ENCODE peak calls at places on chromosome X, in six cellular contexts. X is fibroblast of pulmonary artery, R is sigmoid colon, G is uterus, S is progenitor cell of endocrine pancreas, Y is foreskin keratinocyte. Z is an unnamed sample.

GRCh38 chrX:71533850-71534515 is 1.1 kb downstream of the OGT start:
- DNase-seq in X (peak), R (no peak), G (peak), S (no peak), Y (peak), Z (peak)

GRCh38 chrX:107849747-107850478 is 24.2 kb downstream of the MID2 start:
- DNase-seq in X (no peak), R (no peak), G (no peak), S (no peak), Y (no peak), Z (peak)

GRCh38 chrX:3066555-3066954 is 25.3 kb downstream of the ARSF start:
- DNase-seq in X (peak), R (no peak), G (no peak), S (no peak), Y (peak), Z (no peak)

GRCh38 chrX:44873415-44874270 is 655 bp downstream of the KDM6A start:
- DNase-seq in X (peak), R (peak), G (peak), S (peak), Y (peak), Z (peak)

GRCh38 chrX:131987252-131987651 is 35.9 kb upstream of the STK26 start:
- DNase-seq in X (peak), R (no peak), G (no peak), S (no peak), Y (no peak), Z (no peak)

GRCh38 chrX:84175943-84176342 is 12.1 kb downstream of the RPS6KA6 start:
- DNase-seq in X (no peak), R (no peak), G (no peak), S (no peak), Y (no peak), Z (no peak)

GRCh38 chrX:53280703-53281320 is 572 bp downstream of the IQSEC2 start:
- DNase-seq in X (peak), R (peak), G (peak), S (no peak), Y (peak), Z (no peak)

GRCh38 chrX:54529166-54529558 is 857 bp upstream of the GNL3L start:
- DNase-seq in X (no peak), R (no peak), G (no peak), S (no peak), Y (no peak), Z (no peak)

GRCh38 chrX:120145295-120145925 is 13.0 kb upstream of the RHOXF2 start:
- DNase-seq in X (no peak), R (no peak), G (no peak), S (no peak), Y (no peak), Z (no peak)

GRCh38 chrX:132373610-132374009 is 115.2 kb downstream of the MBNL3 start:
- DNase-seq in X (no peak), R (no peak), G (no peak), S (no peak), Y (no peak), Z (no peak)

GRCh38 chrX:15675490-15675921 is 10.9 kb upstream of the CLTRN start:
- DNase-seq in X (no peak), R (peak), G (no peak), S (peak), Y (no peak), Z (peak)

GRCh38 chrX:40107291-40108083 is 9.7 kb upstream of the BCOR start:
- DNase-seq in X (no peak), R (peak), G (peak), S (peak), Y (no peak), Z (no peak)

GRCh38 chrX:130030826-130031225 is 48.4 kb downstream of the BCORL1 start:
- DNase-seq in X (no peak), R (no peak), G (no peak), S (no peak), Y (no peak), Z (no peak)

GRCh38 chrX:41144873-41145272 is 59.6 kb downstream of the USP9X start:
- DNase-seq in X (no peak), R (no peak), G (no peak), S (no peak), Y (no peak), Z (no peak)

GRCh38 chrX:41142130-41142529 is 56.9 kb downstream of the USP9X start:
- DNase-seq in X (no peak), R (no peak), G (no peak), S (no peak), Y (no peak), Z (no peak)

GRCh38 chrX:41148553-41148952 is 63.3 kb downstream of the USP9X start:
- DNase-seq in X (peak), R (no peak), G (no peak), S (no peak), Y (peak), Z (no peak)

GRCh38 chrX:41150043-41150442 is 64.8 kb downstream of the USP9X start:
- DNase-seq in X (no peak), R (no peak), G (no peak), S (no peak), Y (no peak), Z (no peak)

DNA sequence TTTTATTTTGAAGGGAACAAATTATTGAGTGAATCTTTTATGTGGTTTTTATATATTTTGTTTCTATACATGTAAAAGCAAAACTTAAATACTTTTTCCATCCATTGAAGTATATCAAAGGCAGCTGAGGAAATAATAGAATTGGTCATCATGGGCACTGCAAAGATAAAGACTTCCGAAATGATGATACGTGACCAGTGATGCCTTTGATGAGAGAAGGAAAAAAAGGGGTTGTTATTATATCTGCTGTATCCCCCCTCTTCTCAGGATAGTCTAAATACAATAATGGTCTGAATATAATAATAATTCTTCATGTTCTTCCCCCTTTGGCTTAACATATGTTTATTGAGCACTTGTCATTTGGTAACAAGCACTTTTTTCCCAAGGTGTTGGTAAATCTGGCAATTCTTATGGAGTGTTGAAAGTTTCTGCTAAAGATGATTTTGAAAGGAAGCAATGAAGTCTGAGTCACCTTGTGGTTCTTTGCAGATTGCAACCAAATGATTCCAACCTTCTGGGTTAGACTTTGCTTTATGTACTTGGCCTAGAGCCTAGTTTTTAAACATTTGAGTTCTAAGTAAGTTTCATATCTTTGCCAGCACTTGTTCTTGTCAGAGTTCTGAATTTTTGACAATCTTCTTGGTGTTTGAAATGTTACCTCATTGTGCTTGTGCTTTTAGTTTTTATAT is 60.8 kb downstream of the USP9X start:
- DNase-seq in X (peak), R (no peak), G (no peak), S (no peak), Y (peak), Z (no peak)
- TF ChIP-seq CTCF in X (peak), R (no peak), G (no peak), S (no peak), Y (no peak), Z (no peak)

DNA sequence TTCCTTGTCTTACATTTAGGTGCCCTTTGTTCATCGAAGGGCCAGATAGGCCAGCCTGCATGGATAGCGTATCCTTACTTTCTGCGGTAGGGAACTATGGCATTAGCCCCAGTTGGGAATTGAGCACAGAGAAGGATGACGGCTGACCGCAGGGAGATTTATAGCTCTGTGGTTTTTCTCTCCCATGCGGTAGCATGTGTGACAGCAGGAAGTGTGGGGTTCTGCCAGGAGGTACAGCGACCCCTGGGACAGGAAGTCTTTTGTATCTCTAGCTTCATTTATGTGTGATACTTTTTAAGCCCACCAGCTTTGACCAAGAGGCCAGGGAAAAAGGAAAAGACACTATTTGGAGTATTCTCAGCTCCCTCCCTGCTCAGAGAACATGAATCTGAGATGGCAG is 33.1 kb downstream of the GAB3 start:
- DNase-seq in X (peak), R (no peak), G (no peak), S (no peak), Y (no peak), Z (no peak)
- TF ChIP-seq CTCF in X (no peak), R (no peak), G (no peak), S (no peak), Y (no peak), Z (no peak)

DNA sequence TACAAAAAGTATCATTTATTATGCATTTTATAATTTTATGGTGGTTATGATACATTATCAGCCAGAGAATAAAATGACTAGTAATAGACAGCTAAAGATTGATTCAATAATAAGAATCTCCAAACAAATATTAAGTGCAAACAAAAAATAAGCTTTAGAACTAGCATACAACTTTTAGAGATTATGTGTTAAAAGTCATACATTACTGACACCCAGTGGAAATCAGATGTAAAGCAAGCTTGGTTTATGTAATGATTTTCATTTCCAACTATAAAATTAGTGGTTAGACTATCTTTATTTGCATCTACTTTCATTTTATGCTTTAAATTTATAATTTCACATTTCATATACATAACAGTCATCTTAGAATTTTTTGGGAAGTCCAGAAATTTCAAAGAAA is 57.7 kb downstream of the IL13RA2 start:
- DNase-seq in X (peak), R (no peak), G (no peak), S (no peak), Y (no peak), Z (no peak)
- TF ChIP-seq CTCF in X (peak), R (peak), G (no peak), S (peak), Y (peak), Z (peak)

GRCh38 chrX:133412665-133413064 is 2.6 kb downstream of the GPC4 start:
- DNase-seq in X (no peak), R (no peak), G (no peak), S (no peak), Y (no peak), Z (no peak)

GRCh38 chrX:133414399-133415275 is 652 bp downstream of the GPC4 start:
- DNase-seq in X (peak), R (peak), G (peak), S (peak), Y (peak), Z (peak)

GRCh38 chrX:133417364-133417763 is 2.1 kb upstream of the GPC4 start:
- DNase-seq in X (no peak), R (no peak), G (no peak), S (no peak), Y (peak), Z (no peak)

GRCh38 chrX:133413218-133413925 is 1.9 kb downstream of the GPC4 start:
- DNase-seq in X (no peak), R (peak), G (no peak), S (peak), Y (no peak), Z (peak)

GRCh38 chrX:133415276-133416105 is at the start of gene GPC4:
- DNase-seq in X (peak), R (peak), G (peak), S (peak), Y (peak), Z (peak)
- TF ChIP-seq CTCF in X (no peak), R (no peak), G (no peak), S (peak), Y (no peak), Z (no peak)

DNA sequence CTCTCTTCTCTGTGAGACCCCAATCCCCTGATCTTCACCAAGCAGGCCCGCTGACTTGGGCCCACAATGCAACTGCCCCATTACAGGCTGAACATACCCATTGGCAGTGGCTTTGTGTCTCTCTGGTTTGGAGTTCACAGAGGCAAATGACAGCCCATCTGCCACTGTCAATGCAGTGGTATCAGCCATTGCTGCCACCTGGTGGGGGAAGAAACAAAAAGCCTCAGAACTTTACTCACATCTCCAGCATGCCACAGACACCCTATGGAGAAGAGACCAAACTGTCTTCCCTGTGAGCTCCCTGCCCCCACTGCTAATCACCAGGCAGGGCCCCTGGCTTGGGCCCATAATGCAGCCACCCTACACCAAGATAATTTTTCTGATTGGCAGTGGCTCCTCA is 729.3 kb upstream of the ACTRT1 start:
- DNase-seq in X (no peak), R (no peak), G (no peak), S (no peak), Y (no peak), Z (peak)
- TF ChIP-seq CTCF in X (no peak), R (peak), G (no peak), S (peak), Y (no peak), Z (peak)

DNA sequence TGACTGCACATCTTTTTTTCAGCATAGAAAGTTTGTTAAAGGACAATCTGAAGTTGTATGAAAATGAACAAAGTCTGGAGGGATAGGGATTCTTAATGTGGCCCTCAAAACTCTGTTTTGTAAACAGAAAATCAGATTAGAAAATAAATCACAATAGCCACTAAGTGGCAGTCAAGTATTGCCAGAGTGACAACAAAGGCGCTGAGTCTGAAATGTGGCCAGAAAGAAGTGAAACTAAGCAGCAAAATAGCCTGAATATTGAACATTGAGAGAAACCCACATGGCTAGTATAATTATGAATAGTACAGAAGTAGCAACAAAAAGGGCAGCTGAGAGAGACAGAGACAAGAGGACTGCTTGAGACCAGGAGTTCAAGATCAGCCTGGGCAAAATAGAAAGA is 81.1 kb upstream of the CT45A1 start:
- DNase-seq in X (no peak), R (no peak), G (no peak), S (no peak), Y (no peak), Z (no peak)
- TF ChIP-seq CTCF in X (no peak), R (no peak), G (no peak), S (no peak), Y (no peak), Z (no peak)

GRCh38 chrX:11461181-11462001 is 168.2 kb downstream of the AMELX start:
- DNase-seq in X (peak), R (no peak), G (no peak), S (no peak), Y (no peak), Z (no peak)
- TF ChIP-seq CTCF in X (no peak), R (no peak), G (no peak), S (no peak), Y (no peak), Z (no peak)

GRCh38 chrX:47629419-47630210 is at the start of gene CFP:
- DNase-seq in X (no peak), R (no peak), G (no peak), S (no peak), Y (no peak), Z (no peak)

GRCh38 chrX:47625365-47625764 is 4.4 kb downstream of the CFP start:
- DNase-seq in X (no peak), R (no peak), G (no peak), S (no peak), Y (no peak), Z (no peak)

GRCh38 chrX:47632664-47633063 is 2.9 kb upstream of the CFP start:
- DNase-seq in X (no peak), R (no peak), G (no peak), S (no peak), Y (no peak), Z (no peak)

GRCh38 chrX:47631676-47632075 is 1.9 kb upstream of the CFP start:
- DNase-seq in X (no peak), R (no peak), G (no peak), S (no peak), Y (no peak), Z (no peak)

DNA sequence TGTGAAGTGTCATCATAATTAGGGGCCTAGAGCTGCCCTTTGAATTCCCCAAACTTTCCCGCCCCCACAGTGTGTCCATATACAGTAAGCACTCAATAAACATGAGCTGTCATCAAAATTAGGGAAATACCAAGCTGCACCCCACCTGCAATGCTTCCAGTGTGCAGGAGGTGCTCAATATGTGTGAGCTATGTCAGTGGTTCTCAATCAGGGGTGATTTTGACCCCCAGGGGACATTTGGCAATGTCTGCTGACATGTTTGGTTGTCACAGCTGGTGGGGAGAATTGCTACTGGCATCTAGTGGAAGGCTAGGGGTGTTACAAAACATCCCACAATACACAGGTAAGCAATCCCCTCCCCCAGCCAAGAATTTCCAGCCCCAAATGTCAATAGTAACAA is 750 bp downstream of the CFP start:
- DNase-seq in X (no peak), R (no peak), G (no peak), S (no peak), Y (no peak), Z (no peak)
- TF ChIP-seq CTCF in X (peak), R (no peak), G (no peak), S (no peak), Y (peak), Z (no peak)